ENCODE peak calls at places on chromosomes 16 and 17, in four cellular contexts. U is naive B cell, T is ELR, B is HTR-8/SVneo. K is an unnamed sample.

GRCh38 chr17:57649731-57650484 is 95.2 kb downstream of the CCDC182 start:
- DNase-seq in U (no peak), B (peak; percentile 84), T (peak; percentile 71), K (no peak)

GRCh38 chr16:81562174-81562849 is 117.7 kb downstream of the CMIP start:
- DNase-seq in B (no peak), T (no peak), U (no peak), K (no peak)

GRCh38 chr16:4979164-4979563 is 21.0 kb downstream of the SEC14L5 start:
- DNase-seq in T (no peak), B (no peak), U (no peak), K (no peak)

GRCh38 chr16:80606221-80606766 is 65.5 kb downstream of the DYNLRB2 start:
- DNase-seq in B (no peak), U (no peak), T (no peak), K (no peak)

GRCh38 chr16:59210955-59211541 is 476.9 kb upstream of the GOT2 start:
- DNase-seq in U (no peak), B (peak; percentile 6), T (peak; percentile 0), K (no peak)

GRCh38 chr16:6888536-6888935 is 444.1 kb upstream of the RBFOX1 start:
- DNase-seq in U (no peak), B (no peak), T (no peak), K (no peak)

GRCh38 chr17:8304181-8304910 is 5.7 kb upstream of the ARHGEF15 start:
- DNase-seq in B (no peak), T (no peak), U (no peak), K (no peak)

GRCh38 chr16:76800196-76800595 is 390.8 kb upstream of the MON1B start:
- DNase-seq in U (no peak), T (no peak), B (no peak), K (no peak)

GRCh38 chr16:9072806-9073341 is 18.6 kb upstream of the HAPSTR1 start:
- DNase-seq in T (peak; percentile 86), B (no peak), U (no peak), K (no peak)

GRCh38 chr17:56291226-56291805 is 138.0 kb downstream of the ANKFN1 start:
- DNase-seq in U (no peak), T (peak; percentile 19), B (no peak), K (no peak)

GRCh38 chr16:30876867-30877266 is 17.0 kb downstream of the BCL7C start:
- DNase-seq in U (no peak), T (peak; percentile 31), B (no peak), K (no peak)

GRCh38 chr17:40283662-40284061 is 4.0 kb upstream of the CDC6 start:
- DNase-seq in T (peak; percentile 95), B (peak; percentile 77), U (no peak), K (no peak)

GRCh38 chr16:58628845-58629680 is 563 bp downstream of the CNOT1 start:
- DNase-seq in T (peak; percentile 56), B (no peak), U (peak; percentile 51), K (peak; percentile 20)

GRCh38 chr16:82384017-82384416 is 214.0 kb upstream of the MPHOSPH6 start:
- DNase-seq in T (no peak), B (no peak), U (no peak), K (no peak)

GRCh38 chr16:68298907-68299515 is 11.7 kb downstream of the SLC7A6OS start:
- DNase-seq in U (no peak), T (peak; percentile 71), B (no peak), K (no peak)

GRCh38 chr17:8046306-8046928 is 7.6 kb downstream of the ALOX15B start:
- DNase-seq in B (no peak), U (no peak), T (no peak), K (no peak)